ENCODE peak calls at places on chromosomes 1 and 21, in five cellular contexts. One of them, this sample, is unnamed.

GRCh38 chr1:14993414-14993813 is 160.1 kb upstream of the TMEM51 start:
- DNase-seq in endothelial cell: no peak
- DNase-seq in endodermal cell: no peak
- DNase-seq in astrocyte of the spinal cord: no peak
- DNase-seq in epithelial cell of esophagus: no peak
- DNase-seq in this sample: no peak

GRCh38 chr1:5850503-5850902 is 141.7 kb downstream of the NPHP4 start:
- DNase-seq in endothelial cell: no peak
- DNase-seq in endodermal cell: no peak
- DNase-seq in astrocyte of the spinal cord: no peak
- DNase-seq in epithelial cell of esophagus: no peak
- DNase-seq in this sample: no peak

GRCh38 chr1:89065077-89065868 is at the start of gene GBP1:
- DNase-seq in endothelial cell: no peak
- DNase-seq in endodermal cell: no peak
- DNase-seq in astrocyte of the spinal cord: peak
- DNase-seq in epithelial cell of esophagus: peak
- DNase-seq in this sample: no peak

GRCh38 chr1:43711049-43711448 is 3.7 kb downstream of the ST3GAL3 start:
- DNase-seq in endothelial cell: no peak
- DNase-seq in endodermal cell: no peak
- DNase-seq in astrocyte of the spinal cord: peak
- DNase-seq in epithelial cell of esophagus: peak
- DNase-seq in this sample: no peak

GRCh38 chr1:59062743-59063142 is 234.2 kb upstream of the FGGY start:
- DNase-seq in endothelial cell: no peak
- DNase-seq in endodermal cell: peak
- DNase-seq in astrocyte of the spinal cord: peak
- DNase-seq in epithelial cell of esophagus: peak
- DNase-seq in this sample: no peak

GRCh38 chr1:219076536-219076935 is 97.1 kb upstream of the LYPLAL1 start:
- DNase-seq in endothelial cell: no peak
- DNase-seq in endodermal cell: no peak
- DNase-seq in astrocyte of the spinal cord: no peak
- DNase-seq in epithelial cell of esophagus: no peak
- DNase-seq in this sample: no peak

GRCh38 chr1:191963286-191963685 is 195.0 kb upstream of the RGS18 start:
- DNase-seq in endothelial cell: no peak
- DNase-seq in endodermal cell: no peak
- DNase-seq in astrocyte of the spinal cord: peak
- DNase-seq in epithelial cell of esophagus: peak
- DNase-seq in this sample: no peak

GRCh38 chr1:189803364-189803763 is 674.3 kb downstream of the BRINP3 start:
- DNase-seq in endothelial cell: no peak
- DNase-seq in endodermal cell: peak
- DNase-seq in astrocyte of the spinal cord: no peak
- DNase-seq in epithelial cell of esophagus: no peak
- DNase-seq in this sample: no peak

GRCh38 chr1:80217377-80217986 is 1211.0 kb upstream of the ADGRL4 start:
- DNase-seq in endothelial cell: peak
- DNase-seq in endodermal cell: peak
- DNase-seq in astrocyte of the spinal cord: peak
- DNase-seq in epithelial cell of esophagus: peak
- DNase-seq in this sample: no peak
- TF ChIP-seq CTCF in endothelial cell: no peak
- TF ChIP-seq CTCF in endodermal cell: peak
- TF ChIP-seq CTCF in astrocyte of the spinal cord: peak
- TF ChIP-seq CTCF in epithelial cell of esophagus: peak
- TF ChIP-seq CTCF in this sample: no peak

DNA sequence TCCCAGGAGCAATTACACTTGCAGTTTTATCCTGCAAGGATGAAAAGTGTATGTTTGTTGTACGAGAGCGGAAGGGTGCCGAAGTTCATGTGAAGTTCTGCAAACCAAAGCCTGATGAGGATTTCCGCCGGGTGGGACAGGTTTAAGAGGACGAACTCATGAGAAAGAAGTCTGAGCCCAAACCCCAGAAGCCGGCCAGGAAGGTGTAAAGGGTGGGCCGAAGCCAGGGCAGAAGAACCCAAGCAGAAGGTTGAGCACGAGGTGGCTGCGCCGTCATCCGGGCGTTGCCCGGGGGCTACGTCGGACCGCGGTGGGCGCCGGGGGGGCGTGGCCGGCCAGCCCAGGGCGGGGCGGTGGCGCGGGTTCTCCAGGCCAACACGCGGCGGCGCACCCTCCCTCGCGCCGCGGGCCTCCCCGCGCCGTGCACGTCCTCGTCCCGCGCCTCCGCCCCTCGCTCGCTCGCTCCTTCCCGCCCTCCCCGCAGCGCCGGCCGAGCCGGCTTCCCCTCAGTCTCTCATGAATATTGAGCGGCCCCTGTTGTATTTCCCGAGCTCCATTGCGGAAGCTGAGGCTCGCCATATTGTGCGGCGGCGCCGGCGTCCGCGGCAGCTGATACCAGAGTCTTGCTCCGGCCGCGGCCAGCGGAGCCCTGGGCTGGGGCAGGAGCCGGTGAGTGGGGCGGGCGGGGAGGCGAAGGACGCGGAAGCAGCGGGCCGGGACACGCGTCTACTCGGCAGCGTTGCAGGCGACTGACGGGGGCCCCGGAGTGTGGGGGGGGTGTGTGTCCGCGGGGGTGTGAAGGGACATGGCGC is at the start of gene RNF2:
- DNase-seq in endothelial cell: peak
- DNase-seq in endodermal cell: peak
- DNase-seq in astrocyte of the spinal cord: peak
- DNase-seq in epithelial cell of esophagus: peak
- DNase-seq in this sample: peak
- TF ChIP-seq CTCF in endothelial cell: no peak
- TF ChIP-seq CTCF in endodermal cell: no peak
- TF ChIP-seq CTCF in astrocyte of the spinal cord: no peak
- TF ChIP-seq CTCF in epithelial cell of esophagus: no peak
- TF ChIP-seq CTCF in this sample: no peak

GRCh38 chr1:210448293-210448892 is 119.7 kb downstream of the HHAT start:
- DNase-seq in endothelial cell: peak
- DNase-seq in endodermal cell: peak
- DNase-seq in astrocyte of the spinal cord: peak
- DNase-seq in epithelial cell of esophagus: peak
- DNase-seq in this sample: no peak
- TF ChIP-seq CTCF in endothelial cell: peak
- TF ChIP-seq CTCF in endodermal cell: peak
- TF ChIP-seq CTCF in astrocyte of the spinal cord: peak
- TF ChIP-seq CTCF in epithelial cell of esophagus: peak
- TF ChIP-seq CTCF in this sample: no peak

GRCh38 chr1:235908742-235909520 is 42.2 kb upstream of the LYST start:
- DNase-seq in endothelial cell: no peak
- DNase-seq in endodermal cell: no peak
- DNase-seq in astrocyte of the spinal cord: peak
- DNase-seq in epithelial cell of esophagus: peak
- DNase-seq in this sample: no peak
- TF ChIP-seq CTCF in endothelial cell: no peak
- TF ChIP-seq CTCF in endodermal cell: no peak
- TF ChIP-seq CTCF in astrocyte of the spinal cord: no peak
- TF ChIP-seq CTCF in epithelial cell of esophagus: no peak
- TF ChIP-seq CTCF in this sample: no peak

GRCh38 chr1:54973205-54973921 is 7.1 kb upstream of the TMEM61 start:
- DNase-seq in endothelial cell: peak
- DNase-seq in endodermal cell: peak
- DNase-seq in astrocyte of the spinal cord: peak
- DNase-seq in epithelial cell of esophagus: peak
- DNase-seq in this sample: no peak
- TF ChIP-seq CTCF in endothelial cell: no peak
- TF ChIP-seq CTCF in endodermal cell: peak
- TF ChIP-seq CTCF in astrocyte of the spinal cord: peak
- TF ChIP-seq CTCF in epithelial cell of esophagus: peak
- TF ChIP-seq CTCF in this sample: no peak

DNA sequence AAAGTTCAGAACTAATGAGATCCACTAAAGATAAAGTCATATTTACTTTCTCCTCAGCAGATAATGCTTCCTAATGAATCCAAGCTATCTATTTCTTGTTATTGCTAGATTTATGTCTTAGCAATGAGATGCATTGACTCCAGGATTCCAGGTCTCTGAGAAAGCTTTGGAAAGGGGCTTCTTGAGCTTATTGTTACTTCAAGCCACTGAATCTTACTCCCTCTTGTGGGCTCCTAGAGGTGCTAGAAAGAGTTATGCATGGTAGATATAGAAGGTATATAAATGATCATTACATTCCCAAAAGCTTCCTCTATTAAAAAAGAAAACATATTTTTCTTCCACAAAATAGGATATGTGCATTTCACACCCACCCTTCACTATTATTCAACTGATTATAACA is 246.4 kb upstream of the ADAMTS5 start:
- DNase-seq in endothelial cell: no peak
- DNase-seq in endodermal cell: no peak
- DNase-seq in astrocyte of the spinal cord: no peak
- DNase-seq in epithelial cell of esophagus: peak
- DNase-seq in this sample: no peak
- TF ChIP-seq CTCF in endothelial cell: no peak
- TF ChIP-seq CTCF in endodermal cell: peak
- TF ChIP-seq CTCF in astrocyte of the spinal cord: peak
- TF ChIP-seq CTCF in epithelial cell of esophagus: peak
- TF ChIP-seq CTCF in this sample: no peak